ENCODE peak calls at places on chromosome 7, in eight cellular contexts. Y is spleen; H is astrocyte of the cerebellum; K is AG08395; F is stimulated activated CD4-positive, alpha-beta T cell treated with anti-CD3 and anti-CD28 coated beads, Interleukin-4, amount 100 ng/mL, for 24 hours; O is M059J; J is lower lobe of right lung; G is prostate gland. N is an unnamed sample.

GRCh38 chr7:77266162-77266807 is 66.7 kb upstream of the FGL2 start:
- DNase-seq in Y (no peak), H (no peak), K (no peak), F (no peak), O (no peak), J (no peak), G (no peak), N (no peak)

GRCh38 chr7:87106974-87107612 is 45.2 kb upstream of the DMTF1 start:
- DNase-seq in Y (no peak), H (no peak), K (no peak), F (no peak), O (no peak), J (no peak), G (no peak), N (no peak)

GRCh38 chr7:123569352-123569999 is 11.9 kb upstream of the NDUFA5 start:
- DNase-seq in Y (no peak), H (no peak), K (no peak), F (no peak), O (no peak), J (no peak), G (no peak), N (no peak)

GRCh38 chr7:144516729-144517128 is 113.2 kb upstream of the NOBOX start:
- DNase-seq in Y (no peak), H (no peak), K (no peak), F (no peak), O (no peak), J (no peak), G (no peak), N (no peak)

GRCh38 chr7:83524286-83525075 is 124.5 kb downstream of the SEMA3E start:
- DNase-seq in Y (no peak), H (no peak), K (no peak), F (no peak), O (no peak), J (no peak), G (no peak), N (no peak)

GRCh38 chr7:128827971-128828711 is 2.1 kb upstream of the FLNC start:
- DNase-seq in Y (no peak), H (peak; percentile 42), K (peak; percentile 69), F (no peak), O (peak; percentile 92), J (no peak), G (no peak), N (no peak)

GRCh38 chr7:114787556-114787955 is 134.3 kb upstream of the MDFIC start:
- DNase-seq in Y (no peak), H (no peak), K (no peak), F (no peak), O (no peak), J (no peak), G (no peak), N (no peak)

GRCh38 chr7:156401617-156402016 is 239.0 kb upstream of the RNF32 start:
- DNase-seq in Y (no peak), H (no peak), K (no peak), F (no peak), O (no peak), J (no peak), G (no peak), N (no peak)

GRCh38 chr7:138603549-138604324 is 97.4 kb downstream of the SVOPL start:
- DNase-seq in Y (no peak), H (no peak), K (no peak), F (no peak), O (peak; percentile 17), J (no peak), G (no peak), N (no peak)

GRCh38 chr7:17626215-17626614 is 314.1 kb downstream of the SNX13 start:
- DNase-seq in Y (no peak), H (no peak), K (no peak), F (no peak), O (peak; percentile 42), J (no peak), G (no peak), N (no peak)

GRCh38 chr7:148567524-148567923 is 23.0 kb upstream of the C7orf33 start:
- DNase-seq in Y (no peak), H (no peak), K (no peak), F (no peak), O (no peak), J (no peak), G (no peak), N (no peak)

GRCh38 chr7:105621617-105622016 is 40.3 kb upstream of the EFCAB10 start:
- DNase-seq in Y (no peak), H (peak; percentile 59), K (peak; percentile 83), F (no peak), O (no peak), J (no peak), G (peak; percentile 46), N (peak; percentile 10)

GRCh38 chr7:155763721-155764431 is 48.4 kb downstream of the SHH start:
- DNase-seq in Y (peak; percentile 86), H (no peak), K (peak; percentile 31), F (peak; percentile 54), O (no peak), J (no peak), G (no peak), N (no peak)

GRCh38 chr7:22851140-22851539 is 28.5 kb upstream of the TOMM7 start:
- DNase-seq in Y (no peak), H (no peak), K (no peak), F (no peak), O (peak; percentile 82), J (no peak), G (no peak), N (no peak)

GRCh38 chr7:93165447-93165846 is 17.3 kb upstream of the SAMD9L start:
- DNase-seq in Y (no peak), H (no peak), K (no peak), F (no peak), O (peak; percentile 47), J (no peak), G (no peak), N (no peak)

GRCh38 chr7:1698221-1698620 is 28.1 kb downstream of the ELFN1 start:
- DNase-seq in Y (peak; percentile 19), H (no peak), K (no peak), F (no peak), O (no peak), J (no peak), G (no peak), N (no peak)

GRCh38 chr7:17535776-17536175 is 237.3 kb downstream of the AHR start:
- DNase-seq in Y (no peak), H (no peak), K (peak; percentile 64), F (no peak), O (peak; percentile 57), J (no peak), G (no peak), N (no peak)

GRCh38 chr7:35605760-35606159 is 89.2 kb downstream of the HERPUD2 start:
- DNase-seq in Y (no peak), H (peak; percentile 52), K (peak; percentile 63), F (no peak), O (peak; percentile 91), J (no peak), G (no peak), N (no peak)

GRCh38 chr7:70384891-70385290 is 747.1 kb upstream of the GALNT17 start:
- DNase-seq in Y (no peak), H (peak; percentile 58), K (peak; percentile 65), F (no peak), O (peak; percentile 44), J (no peak), G (no peak), N (no peak)

GRCh38 chr7:16745645-16746044 is 7.9 kb upstream of the TSPAN13 start:
- DNase-seq in Y (no peak), H (no peak), K (no peak), F (no peak), O (no peak), J (no peak), G (no peak), N (no peak)

GRCh38 chr7:33669251-33669670 is 236.1 kb upstream of the BMPER start:
- DNase-seq in Y (no peak), H (no peak), K (no peak), F (no peak), O (no peak), J (no peak), G (no peak), N (no peak)

GRCh38 chr7:152674860-152675760 is 831 bp downstream of the XRCC2 start:
- DNase-seq in Y (no peak), H (no peak), K (no peak), F (no peak), O (peak; percentile 32), J (no peak), G (no peak), N (no peak)

GRCh38 chr7:152078025-152078424 is 52.6 kb downstream of the GALNT11 start:
- DNase-seq in Y (no peak), H (no peak), K (no peak), F (no peak), O (no peak), J (no peak), G (no peak), N (no peak)

GRCh38 chr7:128164061-128164954 is 76.8 kb upstream of the LEP start:
- DNase-seq in Y (no peak), H (peak; percentile 57), K (peak; percentile 91), F (no peak), O (peak; percentile 96), J (no peak), G (no peak), N (no peak)

GRCh38 chr7:20269726-20270125 is 52.5 kb upstream of the MACC1 start:
- DNase-seq in Y (no peak), H (no peak), K (peak; percentile 11), F (no peak), O (peak; percentile 88), J (no peak), G (no peak), N (no peak)

GRCh38 chr7:83413425-83413824 is 235.5 kb downstream of the SEMA3E start:
- DNase-seq in Y (no peak), H (no peak), K (peak; percentile 30), F (no peak), O (peak; percentile 1), J (no peak), G (no peak), N (no peak)

GRCh38 chr7:3589756-3590155 is 288.7 kb downstream of the SDK1 start:
- DNase-seq in Y (no peak), H (no peak), K (no peak), F (no peak), O (no peak), J (no peak), G (no peak), N (no peak)

GRCh38 chr7:133705596-133705995 is 421.5 kb upstream of the LRGUK start:
- DNase-seq in Y (no peak), H (no peak), K (no peak), F (no peak), O (peak; percentile 90), J (no peak), G (no peak), N (no peak)

GRCh38 chr7:128204455-128204854 is 36.6 kb upstream of the LEP start:
- DNase-seq in Y (no peak), H (no peak), K (no peak), F (no peak), O (no peak), J (no peak), G (no peak), N (no peak)

GRCh38 chr7:36289833-36290661 is 99.6 kb upstream of the ANLN start:
- DNase-seq in Y (no peak), H (no peak), K (no peak), F (no peak), O (peak; percentile 85), J (no peak), G (peak; percentile 81), N (no peak)

GRCh38 chr7:55448526-55448925 is 83.4 kb downstream of the LANCL2 start:
- DNase-seq in Y (no peak), H (no peak), K (no peak), F (no peak), O (no peak), J (no peak), G (no peak), N (no peak)

GRCh38 chr7:73451780-73452398 is 18.3 kb downstream of the FZD9 start:
- DNase-seq in Y (no peak), H (peak; percentile 46), K (peak; percentile 75), F (peak; percentile 36), O (peak; percentile 58), J (no peak), G (no peak), N (no peak)

GRCh38 chr7:70631732-70632131 is 500.2 kb upstream of the GALNT17 start:
- DNase-seq in Y (no peak), H (no peak), K (no peak), F (no peak), O (no peak), J (no peak), G (no peak), N (no peak)

N was measured in upper lobe of right lung.